ENCODE peak calls at places on chromosomes 12 and 14, in seven cellular contexts. One of them, this sample, is unnamed.

GRCh38 chr14:32307881-32308582 is 21.1 kb upstream of the AKAP6 start:
- DNase-seq in endothelial cell of umbilical vein: peak; percentile 18
- DNase-seq in endodermal cell: no peak
- DNase-seq in neuronal stem cell: no peak
- DNase-seq in IMR-90: no peak
- DNase-seq in colonic mucosa: peak; percentile 76
- DNase-seq in mammary epithelial cell: peak; percentile 65
- DNase-seq in this sample: no peak

GRCh38 chr12:5927732-5928516 is 17.1 kb downstream of the ANO2 start:
- DNase-seq in endothelial cell of umbilical vein: no peak
- DNase-seq in endodermal cell: peak; percentile 29
- DNase-seq in neuronal stem cell: no peak
- DNase-seq in IMR-90: no peak
- DNase-seq in colonic mucosa: no peak
- DNase-seq in mammary epithelial cell: no peak
- DNase-seq in this sample: no peak

GRCh38 chr12:120504587-120504986 is 8.7 kb downstream of the DYNLL1 start:
- DNase-seq in endothelial cell of umbilical vein: no peak
- DNase-seq in endodermal cell: no peak
- DNase-seq in neuronal stem cell: no peak
- DNase-seq in IMR-90: no peak
- DNase-seq in colonic mucosa: no peak
- DNase-seq in mammary epithelial cell: no peak
- DNase-seq in this sample: no peak

GRCh38 chr12:25352078-25352918 is 101.6 kb upstream of the KRAS start:
- DNase-seq in endothelial cell of umbilical vein: no peak
- DNase-seq in endodermal cell: no peak
- DNase-seq in neuronal stem cell: no peak
- DNase-seq in IMR-90: peak; percentile 63
- DNase-seq in colonic mucosa: no peak
- DNase-seq in mammary epithelial cell: peak; percentile 32
- DNase-seq in this sample: no peak

GRCh38 chr12:52836042-52836466 is 1.9 kb upstream of the KRT79 start:
- DNase-seq in endothelial cell of umbilical vein: peak; percentile 40
- DNase-seq in endodermal cell: no peak
- DNase-seq in neuronal stem cell: no peak
- DNase-seq in IMR-90: peak; percentile 85
- DNase-seq in colonic mucosa: no peak
- DNase-seq in mammary epithelial cell: peak; percentile 8
- DNase-seq in this sample: no peak

GRCh38 chr14:81450100-81450531 is 50.0 kb upstream of the STON2 start:
- DNase-seq in endothelial cell of umbilical vein: no peak
- DNase-seq in endodermal cell: peak; percentile 73
- DNase-seq in neuronal stem cell: no peak
- DNase-seq in IMR-90: no peak
- DNase-seq in colonic mucosa: no peak
- DNase-seq in mammary epithelial cell: no peak
- DNase-seq in this sample: no peak

GRCh38 chr12:57261385-57261784 is 10.4 kb upstream of the STAC3 start:
- DNase-seq in endothelial cell of umbilical vein: no peak
- DNase-seq in endodermal cell: peak; percentile 82
- DNase-seq in neuronal stem cell: no peak
- DNase-seq in IMR-90: no peak
- DNase-seq in colonic mucosa: no peak
- DNase-seq in mammary epithelial cell: no peak
- DNase-seq in this sample: no peak

GRCh38 chr14:105856676-105857222 is 330.4 kb downstream of the TMEM121 start:
- DNase-seq in endothelial cell of umbilical vein: no peak
- DNase-seq in endodermal cell: peak; percentile 4
- DNase-seq in neuronal stem cell: no peak
- DNase-seq in IMR-90: no peak
- DNase-seq in colonic mucosa: peak; percentile 14
- DNase-seq in mammary epithelial cell: no peak
- DNase-seq in this sample: no peak

GRCh38 chr12:14213542-14213941 is 151.9 kb upstream of the ATF7IP start:
- DNase-seq in endothelial cell of umbilical vein: no peak
- DNase-seq in endodermal cell: peak; percentile 56
- DNase-seq in neuronal stem cell: no peak
- DNase-seq in IMR-90: no peak
- DNase-seq in colonic mucosa: no peak
- DNase-seq in mammary epithelial cell: no peak
- DNase-seq in this sample: no peak
- H3K9me3 ChIP-seq in endothelial cell of umbilical vein: no peaks in the 10 kb centered on the region
- H3K9me3 ChIP-seq in endodermal cell: no peaks in the 10 kb centered on the region
- H3K9me3 ChIP-seq in neuronal stem cell: no peaks in the 10 kb centered on the region
- H3K9me3 ChIP-seq in IMR-90: no peaks in the 10 kb centered on the region
- H3K9me3 ChIP-seq in colonic mucosa: no peaks in the 10 kb centered on the region
- H3K9me3 ChIP-seq in mammary epithelial cell: no peaks in the 10 kb centered on the region
- H3K9me3 ChIP-seq in this sample: no peaks in the 10 kb centered on the region

DNA sequence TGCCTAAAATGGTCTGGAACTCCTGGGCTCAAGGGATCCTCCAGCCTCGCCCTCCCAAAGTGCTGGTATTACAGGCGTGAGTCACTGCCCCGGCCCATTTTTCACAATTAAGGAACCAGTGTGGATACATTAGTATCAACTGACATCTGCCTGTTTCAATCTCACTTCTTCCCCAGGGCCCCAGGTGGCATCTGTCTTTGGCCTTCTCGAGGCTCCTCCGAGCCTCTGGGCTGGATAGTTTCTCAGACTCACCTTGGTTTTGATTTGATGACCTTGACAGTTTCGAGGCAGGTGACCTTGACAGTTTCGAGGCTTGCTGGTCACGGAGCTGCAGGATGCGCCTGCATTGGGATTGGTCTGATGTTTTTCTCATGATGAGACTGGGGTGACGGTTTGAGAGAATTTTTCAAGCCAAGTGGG is 41.0 kb upstream of the NCOR2 start:
- DNase-seq in endothelial cell of umbilical vein: no peak
- DNase-seq in endodermal cell: no peak
- DNase-seq in neuronal stem cell: no peak
- DNase-seq in IMR-90: no peak
- DNase-seq in colonic mucosa: no peak
- DNase-seq in mammary epithelial cell: no peak
- DNase-seq in this sample: no peak
- H3K9ac ChIP-seq in endothelial cell of umbilical vein: no peak overlapping the region
- H3K9ac ChIP-seq in endodermal cell: no peak overlapping the region
- H3K9ac ChIP-seq in neuronal stem cell: no peak overlapping the region
- H3K9ac ChIP-seq in IMR-90: no peak overlapping the region
- H3K9ac ChIP-seq in colonic mucosa: peak overlapping the region; percentile 33
- H3K9ac ChIP-seq in mammary epithelial cell: no peak overlapping the region
- H3K9ac ChIP-seq in this sample: no peak overlapping the region

GRCh38 chr12:37546206-37546605 is 770.4 kb upstream of the ALG10B start:
- DNase-seq in endothelial cell of umbilical vein: no peak
- DNase-seq in endodermal cell: no peak
- DNase-seq in neuronal stem cell: no peak
- DNase-seq in IMR-90: no peak
- DNase-seq in colonic mucosa: no peak
- DNase-seq in mammary epithelial cell: no peak
- DNase-seq in this sample: no peak

GRCh38 chr12:37543966-37544668 is 772.5 kb upstream of the ALG10B start:
- DNase-seq in endothelial cell of umbilical vein: no peak
- DNase-seq in endodermal cell: no peak
- DNase-seq in neuronal stem cell: no peak
- DNase-seq in IMR-90: no peak
- DNase-seq in colonic mucosa: no peak
- DNase-seq in mammary epithelial cell: no peak
- DNase-seq in this sample: no peak

GRCh38 chr12:37545759-37546158 is 770.8 kb upstream of the ALG10B start:
- DNase-seq in endothelial cell of umbilical vein: no peak
- DNase-seq in endodermal cell: no peak
- DNase-seq in neuronal stem cell: no peak
- DNase-seq in IMR-90: no peak
- DNase-seq in colonic mucosa: no peak
- DNase-seq in mammary epithelial cell: no peak
- DNase-seq in this sample: no peak

GRCh38 chr12:37541356-37541755 is 775.2 kb upstream of the ALG10B start:
- DNase-seq in endothelial cell of umbilical vein: no peak
- DNase-seq in endodermal cell: no peak
- DNase-seq in neuronal stem cell: no peak
- DNase-seq in IMR-90: no peak
- DNase-seq in colonic mucosa: no peak
- DNase-seq in mammary epithelial cell: no peak
- DNase-seq in this sample: no peak

DNA sequence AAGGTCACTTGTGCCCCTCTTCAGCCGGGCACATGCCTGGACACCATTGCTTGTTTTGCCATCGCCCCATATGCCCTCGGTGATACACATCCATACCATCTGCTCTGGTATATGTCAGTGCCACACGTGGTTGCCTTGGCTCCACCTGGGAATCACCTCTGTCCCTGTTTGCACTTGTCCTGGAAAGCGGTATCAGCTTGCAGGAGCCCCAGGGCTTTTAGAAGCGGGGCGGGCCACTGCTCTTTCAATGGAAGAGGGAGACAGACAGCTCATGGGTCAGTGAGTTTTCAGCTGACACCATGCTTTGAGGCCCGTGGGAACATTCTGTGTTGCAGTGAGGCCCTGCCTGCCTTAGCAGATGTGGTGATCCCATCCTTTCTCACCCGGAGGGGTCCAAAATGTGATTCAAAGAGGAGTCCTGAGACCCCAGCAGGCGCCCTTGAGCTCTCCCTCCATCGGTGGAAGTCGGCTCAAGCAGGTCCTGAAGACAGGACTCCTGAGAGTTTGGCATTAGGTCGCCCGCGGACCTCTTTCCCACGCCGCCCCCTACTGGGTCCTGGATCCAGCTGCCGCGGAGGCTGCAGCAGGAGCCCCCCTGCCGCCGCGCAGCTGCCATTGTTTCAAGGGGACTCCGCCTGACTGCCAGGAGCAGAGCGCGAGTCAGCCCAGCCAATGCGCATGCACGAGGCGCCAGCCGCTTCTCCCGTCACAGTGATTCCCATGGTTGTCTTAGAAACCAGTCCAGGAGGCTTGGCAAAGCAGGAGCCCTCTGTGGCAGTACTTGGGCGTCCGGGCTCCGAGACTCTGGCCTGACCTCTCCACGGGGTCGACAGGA is 773.2 kb upstream of the ALG10B start:
- DNase-seq in endothelial cell of umbilical vein: no peak
- DNase-seq in endodermal cell: no peak
- DNase-seq in neuronal stem cell: no peak
- DNase-seq in IMR-90: no peak
- DNase-seq in colonic mucosa: no peak
- DNase-seq in mammary epithelial cell: no peak
- DNase-seq in this sample: no peak
- H3K9me3 ChIP-seq in endothelial cell of umbilical vein: peaks cover 4% of the 10 kb centered on the region
- H3K9me3 ChIP-seq in endodermal cell: peaks cover 37% of the 10 kb centered on the region
- H3K9me3 ChIP-seq in neuronal stem cell: peaks cover 13% of the 10 kb centered on the region
- H3K9me3 ChIP-seq in IMR-90: peaks cover 50% of the 10 kb centered on the region
- H3K9me3 ChIP-seq in colonic mucosa: no peaks in the 10 kb centered on the region
- H3K9me3 ChIP-seq in mammary epithelial cell: peaks cover 38% of the 10 kb centered on the region
- H3K9me3 ChIP-seq in this sample: no peaks in the 10 kb centered on the region

GRCh38 chr14:64970776-64971451 is 1.2 kb downstream of the RAB15 start:
- DNase-seq in endothelial cell of umbilical vein: peak; percentile 23
- DNase-seq in endodermal cell: peak; percentile 66
- DNase-seq in neuronal stem cell: no peak
- DNase-seq in IMR-90: peak; percentile 6
- DNase-seq in colonic mucosa: peak; percentile 42
- DNase-seq in mammary epithelial cell: no peak
- DNase-seq in this sample: no peak
- H3K9ac ChIP-seq in endothelial cell of umbilical vein: no peak overlapping the region
- H3K9ac ChIP-seq in endodermal cell: peak overlapping the region; percentile 30
- H3K9ac ChIP-seq in neuronal stem cell: peak overlapping the region; percentile 51
- H3K9ac ChIP-seq in IMR-90: no peak overlapping the region
- H3K9ac ChIP-seq in colonic mucosa: peak overlapping the region; percentile 57
- H3K9ac ChIP-seq in mammary epithelial cell: no peak overlapping the region
- H3K9ac ChIP-seq in this sample: no peak overlapping the region

GRCh38 chr12:66143868-66144267 is 13.3 kb upstream of the LLPH start:
- DNase-seq in endothelial cell of umbilical vein: no peak
- DNase-seq in endodermal cell: no peak
- DNase-seq in neuronal stem cell: no peak
- DNase-seq in IMR-90: no peak
- DNase-seq in colonic mucosa: no peak
- DNase-seq in mammary epithelial cell: no peak
- DNase-seq in this sample: no peak
- H3K9me3 ChIP-seq in endothelial cell of umbilical vein: peaks cover 6% of the 10 kb centered on the region
- H3K9me3 ChIP-seq in endodermal cell: peaks cover 38% of the 10 kb centered on the region
- H3K9me3 ChIP-seq in neuronal stem cell: peaks cover 4% of the 10 kb centered on the region
- H3K9me3 ChIP-seq in IMR-90: peaks cover 6% of the 10 kb centered on the region
- H3K9me3 ChIP-seq in colonic mucosa: no peaks in the 10 kb centered on the region
- H3K9me3 ChIP-seq in mammary epithelial cell: peaks cover 6% of the 10 kb centered on the region
- H3K9me3 ChIP-seq in this sample: peaks cover 12% of the 10 kb centered on the region

GRCh38 chr14:75968461-75968860 is 13.3 kb downstream of the TGFB3 start:
- DNase-seq in endothelial cell of umbilical vein: no peak
- DNase-seq in endodermal cell: no peak
- DNase-seq in neuronal stem cell: no peak
- DNase-seq in IMR-90: no peak
- DNase-seq in colonic mucosa: no peak
- DNase-seq in mammary epithelial cell: no peak
- DNase-seq in this sample: no peak
- H3K9ac ChIP-seq in endothelial cell of umbilical vein: no peak overlapping the region
- H3K9ac ChIP-seq in endodermal cell: no peak overlapping the region
- H3K9ac ChIP-seq in neuronal stem cell: no peak overlapping the region
- H3K9ac ChIP-seq in IMR-90: no peak overlapping the region
- H3K9ac ChIP-seq in colonic mucosa: no peak overlapping the region
- H3K9ac ChIP-seq in mammary epithelial cell: no peak overlapping the region
- H3K9ac ChIP-seq in this sample: no peak overlapping the region

GRCh38 chr12:29160230-29160629 is 11.2 kb downstream of the FAR2 start:
- DNase-seq in endothelial cell of umbilical vein: no peak
- DNase-seq in endodermal cell: no peak
- DNase-seq in neuronal stem cell: no peak
- DNase-seq in IMR-90: no peak
- DNase-seq in colonic mucosa: no peak
- DNase-seq in mammary epithelial cell: no peak
- DNase-seq in this sample: no peak

GRCh38 chr12:29163146-29163545 is 14.1 kb downstream of the FAR2 start:
- DNase-seq in endothelial cell of umbilical vein: no peak
- DNase-seq in endodermal cell: no peak
- DNase-seq in neuronal stem cell: no peak
- DNase-seq in IMR-90: no peak
- DNase-seq in colonic mucosa: no peak
- DNase-seq in mammary epithelial cell: no peak
- DNase-seq in this sample: no peak

GRCh38 chr12:29168000-29168399 is 18.9 kb downstream of the FAR2 start:
- DNase-seq in endothelial cell of umbilical vein: no peak
- DNase-seq in endodermal cell: no peak
- DNase-seq in neuronal stem cell: no peak
- DNase-seq in IMR-90: no peak
- DNase-seq in colonic mucosa: peak; percentile 82
- DNase-seq in mammary epithelial cell: no peak
- DNase-seq in this sample: no peak

GRCh38 chr12:29167410-29167809 is 18.3 kb downstream of the FAR2 start:
- DNase-seq in endothelial cell of umbilical vein: no peak
- DNase-seq in endodermal cell: no peak
- DNase-seq in neuronal stem cell: no peak
- DNase-seq in IMR-90: no peak
- DNase-seq in colonic mucosa: no peak
- DNase-seq in mammary epithelial cell: no peak
- DNase-seq in this sample: no peak

GRCh38 chr12:29164477-29165163 is 15.5 kb downstream of the FAR2 start:
- DNase-seq in endothelial cell of umbilical vein: peak; percentile 85
- DNase-seq in endodermal cell: no peak
- DNase-seq in neuronal stem cell: no peak
- DNase-seq in IMR-90: peak; percentile 62
- DNase-seq in colonic mucosa: no peak
- DNase-seq in mammary epithelial cell: peak; percentile 47
- DNase-seq in this sample: no peak
- H3K9me3 ChIP-seq in endothelial cell of umbilical vein: no peaks in the 10 kb centered on the region
- H3K9me3 ChIP-seq in endodermal cell: peaks cover 23% of the 10 kb centered on the region
- H3K9me3 ChIP-seq in neuronal stem cell: no peaks in the 10 kb centered on the region
- H3K9me3 ChIP-seq in IMR-90: no peaks in the 10 kb centered on the region
- H3K9me3 ChIP-seq in colonic mucosa: no peaks in the 10 kb centered on the region
- H3K9me3 ChIP-seq in mammary epithelial cell: no peaks in the 10 kb centered on the region
- H3K9me3 ChIP-seq in this sample: no peaks in the 10 kb centered on the region

GRCh38 chr12:130874696-130875095 is 2.8 kb downstream of the RAN start:
- DNase-seq in endothelial cell of umbilical vein: no peak
- DNase-seq in endodermal cell: no peak
- DNase-seq in neuronal stem cell: no peak
- DNase-seq in IMR-90: no peak
- DNase-seq in colonic mucosa: no peak
- DNase-seq in mammary epithelial cell: no peak
- DNase-seq in this sample: no peak
- H3K9ac ChIP-seq in endothelial cell of umbilical vein: no peak overlapping the region
- H3K9ac ChIP-seq in endodermal cell: no peak overlapping the region
- H3K9ac ChIP-seq in neuronal stem cell: no peak overlapping the region
- H3K9ac ChIP-seq in IMR-90: no peak overlapping the region
- H3K9ac ChIP-seq in colonic mucosa: no peak overlapping the region
- H3K9ac ChIP-seq in mammary epithelial cell: no peak overlapping the region
- H3K9ac ChIP-seq in this sample: no peak overlapping the region

This sample was measured in kidney.